ENCODE peak calls at places on chromosomes 13 and 19, in eight cellular contexts. One of them, this sample, is unnamed.

GRCh38 chr13:95155504-95155903 is 145.7 kb downstream of the ABCC4 start:
- DNase-seq in AG09309: no peak
- DNase-seq in effector memory CD4-positive, alpha-beta T cell: no peak
- DNase-seq in posterior cingulate gyrus: no peak
- DNase-seq in caudate nucleus: no peak
- DNase-seq in stimulated activated naive CD4-positive, alpha-beta T cell: no peak
- DNase-seq in Right ventricle myocardium superior: no peak
- DNase-seq in nephron progenitor cell: no peak
- DNase-seq in this sample: no peak

GRCh38 chr13:34464011-34464410 is 478.1 kb upstream of the NBEA start:
- DNase-seq in AG09309: no peak
- DNase-seq in effector memory CD4-positive, alpha-beta T cell: no peak
- DNase-seq in posterior cingulate gyrus: no peak
- DNase-seq in caudate nucleus: no peak
- DNase-seq in stimulated activated naive CD4-positive, alpha-beta T cell: no peak
- DNase-seq in Right ventricle myocardium superior: no peak
- DNase-seq in nephron progenitor cell: no peak
- DNase-seq in this sample: no peak

GRCh38 chr19:10805075-10805757 is 30.8 kb downstream of the TMED1 start:
- DNase-seq in AG09309: no peak
- DNase-seq in effector memory CD4-positive, alpha-beta T cell: no peak
- DNase-seq in posterior cingulate gyrus: no peak
- DNase-seq in caudate nucleus: no peak
- DNase-seq in stimulated activated naive CD4-positive, alpha-beta T cell: no peak
- DNase-seq in Right ventricle myocardium superior: peak
- DNase-seq in nephron progenitor cell: no peak
- DNase-seq in this sample: no peak

GRCh38 chr13:39364797-39365468 is 238.1 kb downstream of the LHFPL6 start:
- DNase-seq in AG09309: peak
- DNase-seq in effector memory CD4-positive, alpha-beta T cell: no peak
- DNase-seq in posterior cingulate gyrus: no peak
- DNase-seq in caudate nucleus: no peak
- DNase-seq in stimulated activated naive CD4-positive, alpha-beta T cell: no peak
- DNase-seq in Right ventricle myocardium superior: no peak
- DNase-seq in nephron progenitor cell: peak
- DNase-seq in this sample: no peak

GRCh38 chr13:92500192-92500591 is 726.4 kb upstream of the GPC6 start:
- DNase-seq in AG09309: no peak
- DNase-seq in effector memory CD4-positive, alpha-beta T cell: no peak
- DNase-seq in posterior cingulate gyrus: no peak
- DNase-seq in caudate nucleus: no peak
- DNase-seq in stimulated activated naive CD4-positive, alpha-beta T cell: no peak
- DNase-seq in Right ventricle myocardium superior: no peak
- DNase-seq in nephron progenitor cell: no peak
- DNase-seq in this sample: no peak

GRCh38 chr19:920051-920857 is 3.1 kb downstream of the KISS1R start:
- DNase-seq in AG09309: no peak
- DNase-seq in effector memory CD4-positive, alpha-beta T cell: peak
- DNase-seq in posterior cingulate gyrus: no peak
- DNase-seq in caudate nucleus: peak
- DNase-seq in stimulated activated naive CD4-positive, alpha-beta T cell: peak
- DNase-seq in Right ventricle myocardium superior: no peak
- DNase-seq in nephron progenitor cell: peak
- DNase-seq in this sample: peak

GRCh38 chr13:79812070-79812850 is 331.3 kb downstream of the NDFIP2 start:
- DNase-seq in AG09309: no peak
- DNase-seq in effector memory CD4-positive, alpha-beta T cell: no peak
- DNase-seq in posterior cingulate gyrus: no peak
- DNase-seq in caudate nucleus: no peak
- DNase-seq in stimulated activated naive CD4-positive, alpha-beta T cell: no peak
- DNase-seq in Right ventricle myocardium superior: no peak
- DNase-seq in nephron progenitor cell: no peak
- DNase-seq in this sample: no peak

GRCh38 chr13:97436845-97437244 is 2.9 kb downstream of the RAP2A start:
- DNase-seq in AG09309: no peak
- DNase-seq in effector memory CD4-positive, alpha-beta T cell: no peak
- DNase-seq in posterior cingulate gyrus: no peak
- DNase-seq in caudate nucleus: no peak
- DNase-seq in stimulated activated naive CD4-positive, alpha-beta T cell: no peak
- DNase-seq in Right ventricle myocardium superior: no peak
- DNase-seq in nephron progenitor cell: no peak
- DNase-seq in this sample: no peak

GRCh38 chr13:46378411-46378810 is 8.6 kb downstream of the RUBCNL start:
- DNase-seq in AG09309: no peak
- DNase-seq in effector memory CD4-positive, alpha-beta T cell: no peak
- DNase-seq in posterior cingulate gyrus: no peak
- DNase-seq in caudate nucleus: no peak
- DNase-seq in stimulated activated naive CD4-positive, alpha-beta T cell: no peak
- DNase-seq in Right ventricle myocardium superior: no peak
- DNase-seq in nephron progenitor cell: no peak
- DNase-seq in this sample: no peak

GRCh38 chr19:2173388-2173787 is 9.7 kb downstream of the DOT1L start:
- DNase-seq in AG09309: no peak
- DNase-seq in effector memory CD4-positive, alpha-beta T cell: no peak
- DNase-seq in posterior cingulate gyrus: no peak
- DNase-seq in caudate nucleus: no peak
- DNase-seq in stimulated activated naive CD4-positive, alpha-beta T cell: no peak
- DNase-seq in Right ventricle myocardium superior: no peak
- DNase-seq in nephron progenitor cell: no peak
- DNase-seq in this sample: no peak

GRCh38 chr13:45604892-45605291 is 10.6 kb downstream of the ERICH6B start:
- DNase-seq in AG09309: no peak
- DNase-seq in effector memory CD4-positive, alpha-beta T cell: no peak
- DNase-seq in posterior cingulate gyrus: no peak
- DNase-seq in caudate nucleus: no peak
- DNase-seq in stimulated activated naive CD4-positive, alpha-beta T cell: no peak
- DNase-seq in Right ventricle myocardium superior: no peak
- DNase-seq in nephron progenitor cell: no peak
- DNase-seq in this sample: no peak

GRCh38 chr19:5068251-5069090 is 99.6 kb downstream of the KDM4B start:
- DNase-seq in AG09309: no peak
- DNase-seq in effector memory CD4-positive, alpha-beta T cell: no peak
- DNase-seq in posterior cingulate gyrus: no peak
- DNase-seq in caudate nucleus: no peak
- DNase-seq in stimulated activated naive CD4-positive, alpha-beta T cell: no peak
- DNase-seq in Right ventricle myocardium superior: no peak
- DNase-seq in nephron progenitor cell: no peak
- DNase-seq in this sample: no peak

GRCh38 chr13:109383683-109384082 is 402.7 kb downstream of the IRS2 start:
- DNase-seq in AG09309: peak
- DNase-seq in effector memory CD4-positive, alpha-beta T cell: no peak
- DNase-seq in posterior cingulate gyrus: no peak
- DNase-seq in caudate nucleus: no peak
- DNase-seq in stimulated activated naive CD4-positive, alpha-beta T cell: no peak
- DNase-seq in Right ventricle myocardium superior: no peak
- DNase-seq in nephron progenitor cell: no peak
- DNase-seq in this sample: no peak

GRCh38 chr13:76894401-76895110 is 8.4 kb upstream of the KCTD12 start:
- DNase-seq in AG09309: no peak
- DNase-seq in effector memory CD4-positive, alpha-beta T cell: no peak
- DNase-seq in posterior cingulate gyrus: no peak
- DNase-seq in caudate nucleus: no peak
- DNase-seq in stimulated activated naive CD4-positive, alpha-beta T cell: no peak
- DNase-seq in Right ventricle myocardium superior: no peak
- DNase-seq in nephron progenitor cell: no peak
- DNase-seq in this sample: no peak